ENCODE peak calls at places on chromosomes 1 and 21, in four cellular contexts. R, J, I and S are unnamed samples.

GRCh38 chr21:25569084-25569483 is 38.2 kb downstream of the MRPL39 start:
- DNase-seq in R (no peak), J (no peak), I (no peak), S (no peak)

GRCh38 chr1:55781944-55782482 is 566.8 kb upstream of the USP24 start:
- DNase-seq in R (peak; percentile 88), J (no peak), I (no peak), S (peak; percentile 15)

GRCh38 chr1:2376931-2377672 is 14.3 kb downstream of the MORN1 start:
- DNase-seq in R (peak; percentile 50), J (no peak), I (no peak), S (peak; percentile 5)

GRCh38 chr1:157971723-157972122 is 21.7 kb upstream of the KIRREL1 start:
- DNase-seq in R (no peak), J (no peak), I (no peak), S (no peak)

GRCh38 chr1:15712158-15712557 is 23.9 kb upstream of the SLC25A34 start:
- DNase-seq in R (no peak), J (no peak), I (no peak), S (no peak)

GRCh38 chr1:30085814-30086770 is 637.3 kb downstream of the MATN1 start:
- DNase-seq in R (peak; percentile 71), J (peak; percentile 28), I (no peak), S (peak; percentile 41)

GRCh38 chr1:67978988-67979516 is 71.4 kb downstream of the DIRAS3 start:
- DNase-seq in R (no peak), J (no peak), I (no peak), S (no peak)

GRCh38 chr21:15065381-15066230 is 806 bp upstream of the NRIP1 start:
- DNase-seq in R (peak; percentile 93), J (peak; percentile 68), I (peak; percentile 83), S (peak; percentile 80)

GRCh38 chr1:228150021-228150457 is 309 bp downstream of the GJC2 start:
- DNase-seq in R (peak; percentile 73), J (no peak), I (no peak), S (no peak)

GRCh38 chr1:114428083-114428754 is 82.8 kb downstream of the TRIM33 start:
- DNase-seq in R (no peak), J (no peak), I (no peak), S (no peak)

GRCh38 chr21:28992526-28993292 is at the start of gene LTN1:
- DNase-seq in R (peak; percentile 100), J (peak; percentile 99), I (peak; percentile 99), S (peak; percentile 99)

GRCh38 chr1:5738911-5739462 is 253.2 kb downstream of the NPHP4 start:
- DNase-seq in R (peak; percentile 56), J (peak; percentile 15), I (no peak), S (no peak)

GRCh38 chr1:170530972-170531757 is 801 bp upstream of the GORAB start:
- DNase-seq in R (no peak), J (no peak), I (peak; percentile 61), S (peak; percentile 13)

GRCh38 chr21:24938592-24938991 is 668.7 kb downstream of the MRPL39 start:
- DNase-seq in R (no peak), J (no peak), I (no peak), S (no peak)

GRCh38 chr1:187848321-187848720 is 1019.6 kb downstream of the PLA2G4A start:
- DNase-seq in R (no peak), J (no peak), I (no peak), S (no peak)

GRCh38 chr1:114181356-114181755 is 27.7 kb upstream of the SYT6 start:
- DNase-seq in R (no peak), J (no peak), I (no peak), S (no peak)

DNA sequence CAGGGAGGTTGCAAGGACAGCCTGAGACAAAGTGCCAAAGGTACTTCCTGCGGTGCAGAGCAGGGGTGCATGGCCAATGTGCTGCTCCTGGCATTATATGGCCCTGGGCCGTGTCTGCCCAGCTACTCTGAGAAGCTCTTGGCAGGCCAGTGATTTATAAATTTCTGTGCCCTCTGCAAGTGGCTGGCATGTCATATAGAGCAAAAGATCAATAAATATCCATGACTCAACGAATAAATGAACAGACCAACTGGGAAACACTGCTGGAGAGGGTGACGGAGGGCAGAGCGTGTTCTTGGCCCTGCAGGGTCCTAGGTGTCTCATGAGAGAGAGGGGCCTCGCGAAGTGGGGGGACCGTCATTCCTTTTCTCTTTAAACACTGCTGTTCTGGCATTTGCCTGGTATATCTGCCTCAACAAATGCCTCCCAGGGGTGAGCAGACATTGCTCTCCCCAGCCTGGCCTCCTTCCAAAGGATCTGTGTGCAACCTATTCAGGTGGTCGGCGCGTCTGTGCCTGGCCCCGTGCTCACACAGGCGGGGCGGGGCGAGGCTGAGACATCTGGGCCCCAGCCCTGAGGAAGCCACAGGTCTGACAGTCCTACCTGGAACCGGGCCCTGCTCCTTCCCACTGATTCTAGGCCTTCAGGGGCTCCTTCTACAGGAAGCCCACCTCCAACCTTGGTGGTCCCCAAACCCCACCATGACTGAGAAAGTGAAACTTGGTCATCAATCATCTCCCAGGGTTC is 82.3 kb downstream of the MRPL37 start:
- DNase-seq in R (no peak), J (no peak), I (no peak), S (peak; percentile 28)
- H3K4me1 ChIP-seq in R (peaks cover 63% of the 10 kb centered on the region), J (peaks cover 75% of the 10 kb centered on the region), I (peaks cover 51% of the 10 kb centered on the region), S (peaks cover 49% of the 10 kb centered on the region)

GRCh38 chr1:248914982-248915381 is 8.9 kb downstream of the PGBD2 start:
- DNase-seq in R (no peak), J (no peak), I (no peak), S (no peak)

GRCh38 chr1:248918126-248918525 is 12.1 kb downstream of the PGBD2 start:
- DNase-seq in R (no peak), J (no peak), I (no peak), S (no peak)

GRCh38 chr1:248913933-248914332 is 7.9 kb downstream of the PGBD2 start:
- DNase-seq in R (no peak), J (no peak), I (no peak), S (no peak)
- TF ChIP-seq POLR2AphosphoS5 in R (no peak), J (no peak), I (no peak), S (no peak)

GRCh38 chr1:153598309-153599172 is 14.4 kb downstream of the S100A16 start:
- DNase-seq in R (peak; percentile 28), J (no peak), I (no peak), S (peak; percentile 23)
- TF ChIP-seq POLR2A in R (no peak), J (no peak), I (no peak), S (peak; percentile 19)

GRCh38 chr1:31846484-31846883 is 30.7 kb upstream of the SPOCD1 start:
- DNase-seq in R (no peak), J (no peak), I (no peak), S (no peak)
- H3K4me1 ChIP-seq in R (no peaks in the 10 kb centered on the region), J (peaks cover 7% of the 10 kb centered on the region), I (peaks cover 11% of the 10 kb centered on the region), S (no peaks in the 10 kb centered on the region)

DNA sequence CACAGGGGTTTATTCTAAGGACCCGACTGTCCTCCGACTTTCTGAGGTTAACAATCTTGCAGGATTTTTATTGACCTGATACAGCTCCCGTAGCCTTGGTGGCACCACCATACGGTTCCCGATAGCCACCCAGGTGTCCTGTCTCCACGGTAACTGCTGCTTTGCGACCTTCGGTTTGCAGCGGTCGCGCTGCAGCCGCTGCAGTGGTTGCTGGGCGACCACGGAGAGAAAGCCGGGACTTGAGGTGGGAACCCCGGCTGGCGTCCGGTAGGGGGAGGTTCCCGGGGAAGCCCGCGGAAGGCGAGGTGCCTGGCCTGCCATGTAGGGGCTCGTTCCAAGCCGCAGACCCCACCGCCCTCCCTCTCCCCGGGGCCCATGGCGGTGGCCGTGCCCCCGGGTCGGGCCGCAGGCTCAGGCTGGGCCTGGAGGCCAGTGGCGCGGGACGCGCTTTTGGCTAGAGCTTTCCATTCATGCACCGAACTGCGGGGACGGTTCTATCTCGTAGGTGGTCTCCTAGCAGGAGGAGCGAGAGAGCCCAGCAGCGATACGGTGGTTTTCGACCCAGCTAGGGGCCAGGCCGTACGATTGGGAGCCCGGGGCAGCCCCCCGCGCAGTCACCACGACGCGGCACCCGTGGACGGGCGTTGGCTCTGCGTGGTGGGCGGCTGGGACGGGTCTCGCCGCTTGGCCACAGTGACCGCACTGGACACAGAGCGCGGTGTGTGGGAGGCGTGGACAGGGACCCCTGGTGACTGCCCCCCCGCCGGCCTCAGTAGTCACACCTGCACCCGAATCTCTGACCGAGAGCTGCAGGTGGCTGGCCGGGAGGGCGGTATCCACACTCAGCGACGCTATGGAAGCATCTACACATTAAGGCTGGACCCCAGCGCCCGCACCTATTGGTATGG is at the start of gene KLHDC9:
- DNase-seq in R (peak; percentile 90), J (peak; percentile 85), I (no peak), S (peak; percentile 91)
- TF ChIP-seq POLR2AphosphoS5 in R (no peak), J (no peak), I (no peak), S (peak; percentile 40)

DNA sequence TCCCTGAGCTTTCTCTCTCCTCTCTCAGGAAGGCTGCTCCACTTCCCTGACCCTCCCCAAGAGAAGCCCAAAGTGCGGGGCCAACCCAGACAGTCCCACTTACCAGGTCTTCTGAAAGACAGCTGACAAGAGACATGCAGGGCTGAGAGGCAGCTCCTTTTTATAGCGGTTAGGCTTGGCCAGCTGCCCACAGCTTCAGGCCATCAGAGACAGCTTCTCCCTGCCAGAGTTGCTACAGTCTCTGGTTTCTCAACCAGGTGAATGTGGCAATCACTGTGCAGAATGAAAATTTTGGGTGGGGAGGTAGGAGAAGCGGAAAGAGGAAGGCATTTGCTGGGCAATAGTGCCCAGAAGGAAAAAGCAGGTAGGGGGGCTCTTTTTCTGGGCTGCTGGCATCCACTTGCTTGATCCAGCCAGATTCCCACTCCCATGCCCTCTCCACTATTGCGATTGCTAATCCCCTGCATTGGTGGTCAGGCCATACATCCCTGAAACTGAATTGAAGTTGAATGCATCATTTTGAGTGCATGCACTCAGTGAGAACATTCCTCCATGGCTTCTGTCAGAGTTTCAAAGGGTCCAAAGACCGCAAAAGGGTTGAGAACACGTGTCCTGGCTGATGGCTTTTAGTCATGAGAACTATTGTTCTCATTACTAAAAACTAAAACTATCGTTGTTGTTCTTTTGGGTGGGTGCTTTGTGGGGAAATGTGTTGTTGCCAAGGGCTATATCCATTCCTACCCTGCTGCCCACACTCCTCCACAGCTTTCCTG is at the start of gene S100A8:
- DNase-seq in R (peak; percentile 74), J (peak; percentile 48), I (no peak), S (peak; percentile 24)
- TF ChIP-seq POLR2A in R (no peak), J (no peak), I (no peak), S (no peak)

GRCh38 chr1:28078262-28078661 is 10.1 kb downstream of the EYA3 start:
- DNase-seq in R (no peak), J (no peak), I (no peak), S (no peak)

GRCh38 chr1:28073867-28074266 is 14.5 kb downstream of the EYA3 start:
- DNase-seq in R (no peak), J (no peak), I (no peak), S (no peak)

GRCh38 chr1:28074892-28075511 is 13.4 kb downstream of the EYA3 start:
- DNase-seq in R (no peak), J (no peak), I (no peak), S (no peak)

DNA sequence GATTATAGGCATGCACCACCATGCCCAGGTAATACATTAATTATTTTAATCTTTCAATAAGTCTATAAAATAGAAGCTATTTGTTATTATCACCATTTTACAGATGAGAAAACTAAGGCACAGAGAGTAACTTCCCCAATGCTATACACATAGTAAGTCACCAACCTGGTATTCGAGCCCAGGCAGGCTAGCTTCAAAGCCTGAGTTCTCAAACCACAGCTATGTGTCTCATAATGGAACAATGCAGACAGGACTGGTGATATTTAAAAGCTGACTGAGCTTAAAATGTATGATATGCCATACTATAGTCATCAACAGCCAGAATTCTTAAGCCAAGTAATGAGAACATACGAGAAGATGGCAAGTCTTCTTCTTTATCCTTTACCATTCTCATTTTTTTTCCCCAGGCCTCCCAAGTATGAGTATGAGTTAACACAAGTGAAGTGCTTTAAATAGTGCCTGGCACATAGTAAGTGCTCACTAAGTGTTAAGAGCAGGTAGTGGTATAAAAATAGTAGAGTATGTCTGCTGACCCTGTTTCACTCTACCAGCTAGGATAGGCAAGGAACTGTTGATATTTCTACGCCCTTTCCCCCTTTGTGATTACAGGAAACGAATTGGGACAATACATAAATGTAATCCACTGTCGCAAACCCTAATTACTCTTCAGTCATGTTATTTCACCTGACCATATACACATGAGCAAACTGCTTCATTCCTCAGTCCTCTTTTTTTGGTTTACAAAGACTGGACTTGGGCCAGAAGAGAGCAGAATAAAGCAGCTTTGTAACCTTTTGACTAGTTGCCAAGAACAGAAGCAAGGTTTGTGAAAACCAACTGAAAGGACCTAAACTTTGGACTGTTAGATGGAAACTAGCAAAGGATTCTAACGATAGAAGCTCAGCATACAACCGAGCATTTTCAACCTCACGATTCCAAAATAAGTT is 9.5 kb downstream of the EYA3 start:
- DNase-seq in R (no peak), J (no peak), I (no peak), S (no peak)
- H3K4me1 ChIP-seq in R (no peaks in the 10 kb centered on the region), J (peaks cover 7% of the 10 kb centered on the region), I (no peaks in the 10 kb centered on the region), S (peaks cover 23% of the 10 kb centered on the region)